ENCODE peak calls at places on chromosomes 4 and X, in four cellular contexts. D, M, C and Z are unnamed samples.

GRCh38 chr4:76585897-76586360 is 150.9 kb downstream of the SHROOM3 start:
- DNase-seq in D (no peak), M (peak; percentile 89), C (peak; percentile 94), Z (no peak)

GRCh38 chr4:187470061-187470460 is 525.5 kb upstream of the ZFP42 start:
- DNase-seq in D (no peak), M (no peak), C (no peak), Z (no peak)

GRCh38 chrX:155896512-155896911 is 15.4 kb downstream of the VAMP7 start:
- DNase-seq in D (no peak), M (no peak), C (no peak), Z (no peak)

GRCh38 chr4:137378393-137379290 is 153.7 kb downstream of the PCDH18 start:
- DNase-seq in D (no peak), M (no peak), C (no peak), Z (no peak)

GRCh38 chrX:119482497-119483480 is 14.5 kb downstream of the SLC25A5 start:
- DNase-seq in D (peak; percentile 39), M (peak; percentile 45), C (peak; percentile 76), Z (peak; percentile 39)

GRCh38 chrX:136021903-136022302 is 36.7 kb downstream of the SLC9A6 start:
- DNase-seq in D (no peak), M (no peak), C (no peak), Z (no peak)

GRCh38 chr4:8414377-8414776 is 26.1 kb downstream of the ACOX3 start:
- DNase-seq in D (no peak), M (peak; percentile 6), C (no peak), Z (no peak)

GRCh38 chrX:119948381-119948780 is 4.8 kb upstream of the NKAP start:
- DNase-seq in D (no peak), M (peak; percentile 7), C (no peak), Z (no peak)

GRCh38 chr4:23333946-23334878 is 555.6 kb downstream of the PPARGC1A start:
- DNase-seq in D (peak; percentile 71), M (peak; percentile 77), C (no peak), Z (peak; percentile 98)

GRCh38 chrX:118047446-118048186 is 69.0 kb downstream of the KLHL13 start:
- DNase-seq in D (no peak), M (no peak), C (no peak), Z (no peak)

GRCh38 chr4:159434496-159435241 is 331.8 kb downstream of the RAPGEF2 start:
- DNase-seq in D (peak; percentile 65), M (peak; percentile 65), C (no peak), Z (peak; percentile 40)

GRCh38 chr4:1801286-1801958 is 8.3 kb downstream of the FGFR3 start:
- DNase-seq in D (no peak), M (no peak), C (no peak), Z (no peak)

GRCh38 chrX:55767100-55767499 is 49.6 kb downstream of the RRAGB start:
- DNase-seq in D (peak; percentile 31), M (peak; percentile 59), C (no peak), Z (peak; percentile 22)

GRCh38 chr4:11720292-11720691 is 291.6 kb upstream of the HS3ST1 start:
- DNase-seq in D (peak; percentile 67), M (peak; percentile 67), C (no peak), Z (peak; percentile 73)

GRCh38 chr4:185298728-185299394 is 89.5 kb downstream of the SNX25 start:
- DNase-seq in D (no peak), M (no peak), C (no peak), Z (no peak)

GRCh38 chrX:132728296-132728695 is 230.1 kb downstream of the HS6ST2 start:
- DNase-seq in D (no peak), M (no peak), C (no peak), Z (no peak)

GRCh38 chrX:149185087-149185486 is 320.0 kb downstream of the IDS start:
- DNase-seq in D (no peak), M (no peak), C (no peak), Z (no peak)

GRCh38 chr4:1211951-1212545 is 36.9 kb downstream of the CTBP1 start:
- DNase-seq in D (no peak), M (no peak), C (no peak), Z (no peak)

GRCh38 chrX:109902665-109903064 is 100.2 kb upstream of the TMEM164 start:
- DNase-seq in D (peak; percentile 61), M (peak; percentile 33), C (no peak), Z (peak; percentile 71)

GRCh38 chr4:122914292-122914904 is 8.0 kb downstream of the NUDT6 start:
- DNase-seq in D (peak; percentile 68), M (peak; percentile 58), C (no peak), Z (peak; percentile 76)

GRCh38 chrX:124679199-124679598 is 332.8 kb downstream of the SH2D1A start:
- DNase-seq in D (no peak), M (no peak), C (no peak), Z (no peak)

GRCh38 chrX:2933125-2933900 is 4.2 kb upstream of the ARSD start:
- DNase-seq in D (no peak), M (peak; percentile 39), C (peak; percentile 46), Z (no peak)

GRCh38 chr4:38921151-38921550 is 53.5 kb downstream of the FAM114A1 start:
- DNase-seq in D (no peak), M (no peak), C (no peak), Z (no peak)

GRCh38 chrX:96685205-96686099 is 810 bp downstream of the DIAPH2 start:
- DNase-seq in D (peak; percentile 55), M (peak; percentile 55), C (peak; percentile 45), Z (peak; percentile 56)

GRCh38 chr4:38857354-38858096 is 908 bp upstream of the TLR6 start:
- DNase-seq in D (peak; percentile 94), M (peak; percentile 84), C (peak; percentile 45), Z (peak; percentile 93)

GRCh38 chr4:167885071-167885470 is 207.3 kb upstream of the ANXA10 start:
- DNase-seq in D (peak; percentile 16), M (no peak), C (no peak), Z (no peak)

GRCh38 chr4:5120468-5120867 is 69.2 kb downstream of the STK32B start:
- DNase-seq in D (peak; percentile 34), M (no peak), C (no peak), Z (no peak)
- H3K4me1 ChIP-seq in D (peaks cover 8% of the 10 kb centered on the region), M (peaks cover 6% of the 10 kb centered on the region), C (no peaks in the 10 kb centered on the region), Z (no peaks in the 10 kb centered on the region)

DNA sequence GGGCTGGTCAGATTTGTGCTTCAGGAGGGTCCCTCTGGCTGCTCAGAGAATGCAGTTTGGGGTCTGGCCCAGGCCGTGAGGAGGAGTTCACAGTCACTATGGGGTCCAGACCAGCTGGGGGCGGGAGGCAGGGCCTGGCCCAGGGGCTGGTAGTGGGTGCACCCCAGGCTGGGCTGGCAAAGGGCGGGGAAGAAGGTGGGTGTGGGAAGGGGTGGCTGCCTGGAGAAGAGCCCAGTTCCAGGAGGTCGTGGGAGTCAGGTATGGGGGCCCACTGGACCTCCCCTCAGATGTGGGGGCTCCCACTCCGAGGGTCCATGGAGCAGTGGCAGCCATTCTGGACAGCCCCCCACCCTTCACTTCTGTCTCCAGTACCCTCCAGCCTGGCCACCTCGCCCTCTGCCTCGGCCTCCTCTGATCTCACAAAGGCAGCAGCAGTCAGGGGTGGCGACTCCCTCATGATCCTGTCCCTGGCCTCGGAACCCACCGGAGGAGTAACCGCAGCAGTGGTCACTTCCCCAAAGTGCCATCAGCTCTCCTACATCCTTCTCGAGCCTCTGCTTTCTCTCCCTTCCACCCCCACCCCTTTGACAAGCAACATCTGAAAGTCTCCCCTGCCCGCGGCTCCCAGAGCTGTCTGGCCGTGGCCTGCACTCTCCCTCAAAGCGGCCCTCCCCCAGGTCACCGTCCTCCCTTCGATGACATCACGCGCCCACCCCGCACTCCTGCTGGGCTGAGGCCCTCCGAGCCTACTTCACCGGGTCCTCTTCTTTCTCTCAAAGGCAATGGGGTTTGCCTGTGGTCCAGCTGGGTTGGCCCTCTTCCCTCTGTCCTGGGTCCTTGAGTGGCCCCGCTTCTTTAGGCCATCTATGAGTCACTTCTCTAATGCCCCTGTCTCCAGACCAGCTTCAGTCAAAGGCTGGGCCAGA is 1.7 kb upstream of the SLC6A8 start:
- DNase-seq in D (no peak), M (no peak), C (peak; percentile 9), Z (no peak)
- H3K27ac ChIP-seq in D (no peak overlapping the region), M (no peak overlapping the region), C (no peak overlapping the region), Z (no peak overlapping the region)

DNA sequence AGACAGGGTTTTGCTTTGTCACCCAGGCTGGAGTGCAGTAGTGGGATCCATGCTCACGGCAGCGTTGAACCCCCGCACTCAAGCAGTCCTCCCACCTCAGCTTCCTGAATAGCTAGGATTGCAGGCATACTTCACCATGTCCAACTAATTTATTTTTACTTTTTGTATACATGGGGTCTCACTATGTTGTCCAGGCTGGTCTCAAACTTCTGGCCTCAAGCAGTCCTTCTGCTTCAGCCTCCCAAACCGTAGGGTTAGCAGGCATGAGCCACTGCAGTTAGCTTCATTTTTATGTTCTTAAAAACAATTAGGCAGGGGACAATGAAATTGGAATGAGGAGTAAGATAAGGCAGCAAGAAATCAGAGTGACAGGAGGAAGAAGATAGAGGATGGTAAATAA is 50.5 kb downstream of the RAP1GDS1 start:
- DNase-seq in D (no peak), M (no peak), C (no peak), Z (no peak)
- TF ChIP-seq CTCF in D (no peak), M (no peak), C (no peak), Z (no peak)

GRCh38 chrX:79154612-79155358 is 10.3 kb downstream of the GPR174 start:
- DNase-seq in D (no peak), M (no peak), C (no peak), Z (no peak)
- H3K4me1 ChIP-seq in D (no peaks in the 10 kb centered on the region), M (no peaks in the 10 kb centered on the region), C (no peaks in the 10 kb centered on the region), Z (no peaks in the 10 kb centered on the region)

GRCh38 chrX:29662759-29663503 is 552.4 kb upstream of the MAGEB2 start:
- DNase-seq in D (peak; percentile 98), M (peak; percentile 95), C (no peak), Z (peak; percentile 88)
- H3K27ac ChIP-seq in D (peak overlapping the region; percentile 9), M (peak overlapping the region; percentile 100), C (no peak overlapping the region), Z (peak overlapping the region; percentile 53)

DNA sequence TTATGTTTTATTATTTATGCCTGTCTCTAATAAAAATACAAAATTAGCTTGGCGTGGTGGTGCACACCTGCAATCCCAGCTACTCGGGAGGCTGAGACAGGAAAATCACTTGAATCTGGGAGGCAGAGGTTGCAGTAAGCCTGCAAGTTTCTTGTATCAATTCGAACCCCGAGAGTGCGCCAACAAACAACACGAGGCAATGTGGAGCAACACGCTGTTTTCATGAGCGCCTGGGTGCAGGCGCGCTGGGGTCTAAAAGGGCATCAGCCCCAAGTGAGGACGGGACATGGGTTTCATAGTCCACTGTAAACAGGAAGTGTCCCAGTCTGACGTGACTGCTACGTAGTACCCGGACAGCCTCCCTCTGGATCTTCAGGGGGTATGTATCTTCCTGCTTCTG is 1634.6 kb upstream of the AGA start:
- DNase-seq in D (no peak), M (no peak), C (no peak), Z (no peak)
- TF ChIP-seq CTCF in D (no peak), M (no peak), C (no peak), Z (no peak)